ENCODE peak calls at places on chromosomes 4 and X, in eight cellular contexts. One of them, this sample, is unnamed.

GRCh38 chrX:19624754-19625153 is 109.4 kb upstream of the MAP3K15 start:
- DNase-seq in breast epithelium: no peak
- DNase-seq in cardiac muscle cell: no peak
- DNase-seq in RWPE2: no peak
- DNase-seq in psoas muscle: no peak
- DNase-seq in tibial artery: no peak
- DNase-seq in IMR-90: peak; percentile 15
- DNase-seq in heart right ventricle: no peak
- DNase-seq in this sample: no peak

GRCh38 chr4:85883180-85883579 is 408.2 kb downstream of the ARHGAP24 start:
- DNase-seq in breast epithelium: no peak
- DNase-seq in cardiac muscle cell: no peak
- DNase-seq in RWPE2: no peak
- DNase-seq in psoas muscle: no peak
- DNase-seq in tibial artery: no peak
- DNase-seq in IMR-90: no peak
- DNase-seq in heart right ventricle: no peak
- DNase-seq in this sample: no peak

GRCh38 chr4:704198-704891 is 1.3 kb upstream of the PCGF3 start:
- DNase-seq in breast epithelium: no peak
- DNase-seq in cardiac muscle cell: no peak
- DNase-seq in RWPE2: no peak
- DNase-seq in psoas muscle: no peak
- DNase-seq in tibial artery: no peak
- DNase-seq in IMR-90: no peak
- DNase-seq in heart right ventricle: no peak
- DNase-seq in this sample: no peak

GRCh38 chr4:105130945-105131344 is 15.7 kb upstream of the TET2 start:
- DNase-seq in breast epithelium: no peak
- DNase-seq in cardiac muscle cell: no peak
- DNase-seq in RWPE2: no peak
- DNase-seq in psoas muscle: no peak
- DNase-seq in tibial artery: no peak
- DNase-seq in IMR-90: no peak
- DNase-seq in heart right ventricle: no peak
- DNase-seq in this sample: no peak

GRCh38 chrX:101287402-101287801 is 3.7 kb downstream of the TAF7L start:
- DNase-seq in breast epithelium: no peak
- DNase-seq in cardiac muscle cell: peak; percentile 56
- DNase-seq in RWPE2: no peak
- DNase-seq in psoas muscle: no peak
- DNase-seq in tibial artery: no peak
- DNase-seq in IMR-90: peak; percentile 52
- DNase-seq in heart right ventricle: peak; percentile 4
- DNase-seq in this sample: no peak

GRCh38 chr4:102285831-102286230 is 59.5 kb downstream of the SLC39A8 start:
- DNase-seq in breast epithelium: no peak
- DNase-seq in cardiac muscle cell: no peak
- DNase-seq in RWPE2: no peak
- DNase-seq in psoas muscle: no peak
- DNase-seq in tibial artery: no peak
- DNase-seq in IMR-90: no peak
- DNase-seq in heart right ventricle: no peak
- DNase-seq in this sample: no peak

GRCh38 chr4:121801715-121802075 is 572 bp downstream of the EXOSC9 start:
- DNase-seq in breast epithelium: no peak
- DNase-seq in cardiac muscle cell: no peak
- DNase-seq in RWPE2: no peak
- DNase-seq in psoas muscle: no peak
- DNase-seq in tibial artery: no peak
- DNase-seq in IMR-90: no peak
- DNase-seq in heart right ventricle: no peak
- DNase-seq in this sample: no peak

GRCh38 chrX:10450229-10450958 is 170.0 kb downstream of the MID1 start:
- DNase-seq in breast epithelium: no peak
- DNase-seq in cardiac muscle cell: peak; percentile 81
- DNase-seq in RWPE2: no peak
- DNase-seq in psoas muscle: no peak
- DNase-seq in tibial artery: no peak
- DNase-seq in IMR-90: peak; percentile 82
- DNase-seq in heart right ventricle: no peak
- DNase-seq in this sample: no peak

GRCh38 chr4:107801766-107802211 is 22.9 kb upstream of the SGMS2 start:
- DNase-seq in breast epithelium: no peak
- DNase-seq in cardiac muscle cell: no peak
- DNase-seq in RWPE2: no peak
- DNase-seq in psoas muscle: no peak
- DNase-seq in tibial artery: no peak
- DNase-seq in IMR-90: peak; percentile 27
- DNase-seq in heart right ventricle: no peak
- DNase-seq in this sample: no peak

DNA sequence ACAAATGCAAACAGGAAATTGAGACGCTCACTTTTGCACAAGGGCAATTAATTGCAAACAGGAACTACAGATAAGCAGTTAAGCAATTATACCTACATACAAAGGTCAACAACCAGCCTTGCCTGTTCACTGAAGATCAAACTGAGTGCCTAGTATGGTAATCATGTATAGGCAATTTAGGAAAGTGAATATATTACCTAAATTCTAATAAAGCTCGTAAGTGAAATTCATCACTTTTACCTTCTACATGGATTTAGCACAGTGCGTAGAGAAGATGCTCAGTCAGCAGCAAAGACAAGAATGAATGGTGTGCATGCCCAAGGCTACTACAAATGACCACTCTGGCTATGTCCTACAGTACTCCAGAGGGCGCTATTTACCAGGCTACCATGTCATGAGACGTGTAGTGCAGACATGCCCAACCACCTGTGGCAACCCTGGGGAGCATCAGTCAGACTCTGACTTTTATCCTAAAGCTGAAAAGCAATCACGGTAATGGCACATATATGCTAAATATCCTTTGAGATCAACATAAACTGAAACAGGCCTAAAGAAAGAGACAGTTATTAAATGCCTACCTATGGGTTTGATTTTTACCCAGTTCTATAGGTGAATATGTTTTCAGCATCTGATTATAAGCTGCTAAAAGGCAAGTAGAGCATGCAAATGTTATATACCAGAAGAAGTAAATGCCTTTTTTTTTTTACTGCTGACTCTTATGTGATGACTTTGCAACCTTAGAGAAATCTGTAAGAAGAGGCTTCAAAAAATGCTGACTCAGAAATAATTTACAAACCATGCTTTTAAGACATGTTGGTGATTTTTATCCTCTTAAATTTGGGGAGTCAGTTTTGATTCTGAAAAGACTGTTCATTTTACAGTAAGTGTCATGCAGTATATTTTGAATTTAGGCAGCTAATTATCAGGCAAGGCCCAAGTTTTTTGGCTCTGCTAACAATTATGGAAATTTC is 178.0 kb downstream of the PPP3CA start:
- DNase-seq in breast epithelium: no peak
- DNase-seq in cardiac muscle cell: peak; percentile 80
- DNase-seq in RWPE2: no peak
- DNase-seq in psoas muscle: peak; percentile 24
- DNase-seq in tibial artery: no peak
- DNase-seq in IMR-90: peak; percentile 65
- DNase-seq in heart right ventricle: peak; percentile 72
- DNase-seq in this sample: no peak
- TF ChIP-seq CTCF in breast epithelium: no peak
- TF ChIP-seq CTCF in cardiac muscle cell: peak; percentile 81
- TF ChIP-seq CTCF in RWPE2: peak; percentile 51
- TF ChIP-seq CTCF in psoas muscle: peak; percentile 76
- TF ChIP-seq CTCF in tibial artery: peak; percentile 54
- TF ChIP-seq CTCF in IMR-90: peak; percentile 70
- TF ChIP-seq CTCF in heart right ventricle: peak; percentile 84
- TF ChIP-seq CTCF in this sample: peak; percentile 25

DNA sequence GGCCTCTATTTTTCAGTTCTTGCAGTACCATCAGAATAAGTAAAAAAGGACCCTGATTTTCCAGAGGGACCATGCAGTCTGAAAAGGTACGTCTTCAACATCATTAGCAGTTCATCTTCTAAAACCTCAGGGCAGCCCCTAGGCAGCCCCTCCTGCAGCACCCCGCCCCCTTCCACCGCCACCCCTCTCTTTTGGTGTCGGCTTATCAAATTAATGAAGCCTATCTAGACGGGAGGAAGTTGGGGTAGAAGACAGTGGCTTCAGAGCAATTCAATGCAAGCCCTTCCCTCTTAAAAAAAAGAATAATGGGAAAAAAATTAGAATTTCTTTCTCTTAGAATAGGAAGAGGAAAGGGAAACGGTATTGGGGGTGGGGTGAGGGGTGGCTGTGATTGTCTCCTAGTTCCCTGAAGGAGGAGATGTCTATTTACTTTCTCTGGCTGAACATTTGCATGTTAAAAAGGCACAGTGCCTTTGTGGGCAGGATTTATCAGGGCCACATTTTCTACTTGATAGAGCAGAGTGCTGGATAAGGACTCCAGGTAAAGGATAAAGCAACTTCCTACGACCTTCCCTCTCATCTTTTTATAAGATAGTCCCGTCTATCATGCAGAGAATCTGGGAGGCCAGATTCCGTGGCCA is 159.4 kb downstream of the MGST2 start:
- DNase-seq in breast epithelium: no peak
- DNase-seq in cardiac muscle cell: no peak
- DNase-seq in RWPE2: no peak
- DNase-seq in psoas muscle: no peak
- DNase-seq in tibial artery: no peak
- DNase-seq in IMR-90: no peak
- DNase-seq in heart right ventricle: peak; percentile 45
- DNase-seq in this sample: no peak
- H3K4me3 ChIP-seq in breast epithelium: no peak overlapping the region
- H3K4me3 ChIP-seq in cardiac muscle cell: no peak overlapping the region
- H3K4me3 ChIP-seq in RWPE2: no peak overlapping the region
- H3K4me3 ChIP-seq in psoas muscle: no peak overlapping the region
- H3K4me3 ChIP-seq in tibial artery: no peak overlapping the region
- H3K4me3 ChIP-seq in IMR-90: no peak overlapping the region
- H3K4me3 ChIP-seq in heart right ventricle: no peak overlapping the region
- H3K4me3 ChIP-seq in this sample: no peak overlapping the region

GRCh38 chr4:64305565-64306254 is 103.5 kb downstream of the TECRL start:
- DNase-seq in breast epithelium: no peak
- DNase-seq in cardiac muscle cell: no peak
- DNase-seq in RWPE2: no peak
- DNase-seq in psoas muscle: no peak
- DNase-seq in tibial artery: no peak
- DNase-seq in IMR-90: no peak
- DNase-seq in heart right ventricle: no peak
- DNase-seq in this sample: no peak
- H3K4me1 ChIP-seq in breast epithelium: no peaks in the 10 kb centered on the region
- H3K4me1 ChIP-seq in cardiac muscle cell: no peaks in the 10 kb centered on the region
- H3K4me1 ChIP-seq in RWPE2: no peaks in the 10 kb centered on the region
- H3K4me1 ChIP-seq in psoas muscle: no peaks in the 10 kb centered on the region
- H3K4me1 ChIP-seq in tibial artery: no peaks in the 10 kb centered on the region
- H3K4me1 ChIP-seq in IMR-90: no peaks in the 10 kb centered on the region
- H3K4me1 ChIP-seq in heart right ventricle: no peaks in the 10 kb centered on the region
- H3K4me1 ChIP-seq in this sample: no peaks in the 10 kb centered on the region

GRCh38 chr4:2799971-2800690 is 7.2 kb downstream of the SH3BP2 start:
- DNase-seq in breast epithelium: no peak
- DNase-seq in cardiac muscle cell: no peak
- DNase-seq in RWPE2: peak; percentile 65
- DNase-seq in psoas muscle: peak; percentile 16
- DNase-seq in tibial artery: peak; percentile 66
- DNase-seq in IMR-90: no peak
- DNase-seq in heart right ventricle: no peak
- DNase-seq in this sample: no peak
- TF ChIP-seq CTCF in breast epithelium: no peak
- TF ChIP-seq CTCF in cardiac muscle cell: no peak
- TF ChIP-seq CTCF in RWPE2: no peak
- TF ChIP-seq CTCF in psoas muscle: no peak
- TF ChIP-seq CTCF in tibial artery: no peak
- TF ChIP-seq CTCF in IMR-90: no peak
- TF ChIP-seq CTCF in heart right ventricle: peak; percentile 12
- TF ChIP-seq CTCF in this sample: no peak

GRCh38 chr4:25843340-25844097 is 19.3 kb downstream of the SEL1L3 start:
- DNase-seq in breast epithelium: no peak
- DNase-seq in cardiac muscle cell: no peak
- DNase-seq in RWPE2: no peak
- DNase-seq in psoas muscle: no peak
- DNase-seq in tibial artery: no peak
- DNase-seq in IMR-90: no peak
- DNase-seq in heart right ventricle: peak; percentile 23
- DNase-seq in this sample: no peak
- H3K4me3 ChIP-seq in breast epithelium: peak overlapping the region; percentile 13
- H3K4me3 ChIP-seq in cardiac muscle cell: no peak overlapping the region
- H3K4me3 ChIP-seq in RWPE2: no peak overlapping the region
- H3K4me3 ChIP-seq in psoas muscle: peak overlapping the region; percentile 38
- H3K4me3 ChIP-seq in tibial artery: no peak overlapping the region
- H3K4me3 ChIP-seq in IMR-90: no peak overlapping the region
- H3K4me3 ChIP-seq in heart right ventricle: peak overlapping the region; percentile 34
- H3K4me3 ChIP-seq in this sample: no peak overlapping the region

GRCh38 chr4:87042221-87042620 is 107.4 kb downstream of the AFF1 start:
- DNase-seq in breast epithelium: no peak
- DNase-seq in cardiac muscle cell: no peak
- DNase-seq in RWPE2: no peak
- DNase-seq in psoas muscle: no peak
- DNase-seq in tibial artery: no peak
- DNase-seq in IMR-90: no peak
- DNase-seq in heart right ventricle: no peak
- DNase-seq in this sample: no peak

GRCh38 chr4:87044511-87045369 is 109.9 kb downstream of the AFF1 start:
- DNase-seq in breast epithelium: no peak
- DNase-seq in cardiac muscle cell: no peak
- DNase-seq in RWPE2: no peak
- DNase-seq in psoas muscle: no peak
- DNase-seq in tibial artery: no peak
- DNase-seq in IMR-90: no peak
- DNase-seq in heart right ventricle: peak; percentile 61
- DNase-seq in this sample: no peak

GRCh38 chr4:87045659-87046058 is 110.8 kb downstream of the AFF1 start:
- DNase-seq in breast epithelium: no peak
- DNase-seq in cardiac muscle cell: no peak
- DNase-seq in RWPE2: no peak
- DNase-seq in psoas muscle: no peak
- DNase-seq in tibial artery: no peak
- DNase-seq in IMR-90: no peak
- DNase-seq in heart right ventricle: no peak
- DNase-seq in this sample: no peak

GRCh38 chr4:87041142-87041541 is 106.3 kb downstream of the AFF1 start:
- DNase-seq in breast epithelium: no peak
- DNase-seq in cardiac muscle cell: peak; percentile 76
- DNase-seq in RWPE2: no peak
- DNase-seq in psoas muscle: peak; percentile 40
- DNase-seq in tibial artery: no peak
- DNase-seq in IMR-90: peak; percentile 52
- DNase-seq in heart right ventricle: no peak
- DNase-seq in this sample: no peak

GRCh38 chr4:87042986-87043820 is 108.4 kb downstream of the AFF1 start:
- DNase-seq in breast epithelium: no peak
- DNase-seq in cardiac muscle cell: no peak
- DNase-seq in RWPE2: no peak
- DNase-seq in psoas muscle: no peak
- DNase-seq in tibial artery: no peak
- DNase-seq in IMR-90: no peak
- DNase-seq in heart right ventricle: no peak
- DNase-seq in this sample: no peak
- H3K4me1 ChIP-seq in breast epithelium: no peaks in the 10 kb centered on the region
- H3K4me1 ChIP-seq in cardiac muscle cell: peaks cover 48% of the 10 kb centered on the region
- H3K4me1 ChIP-seq in RWPE2: peaks cover 10% of the 10 kb centered on the region
- H3K4me1 ChIP-seq in psoas muscle: peaks cover 84% of the 10 kb centered on the region
- H3K4me1 ChIP-seq in tibial artery: no peaks in the 10 kb centered on the region
- H3K4me1 ChIP-seq in IMR-90: peaks cover 11% of the 10 kb centered on the region
- H3K4me1 ChIP-seq in heart right ventricle: peaks cover 74% of the 10 kb centered on the region
- H3K4me1 ChIP-seq in this sample: peaks cover 49% of the 10 kb centered on the region

GRCh38 chr4:61079976-61080375 is 120.2 kb upstream of the ADGRL3 start:
- DNase-seq in breast epithelium: no peak
- DNase-seq in cardiac muscle cell: no peak
- DNase-seq in RWPE2: no peak
- DNase-seq in psoas muscle: no peak
- DNase-seq in tibial artery: no peak
- DNase-seq in IMR-90: no peak
- DNase-seq in heart right ventricle: no peak
- DNase-seq in this sample: no peak

GRCh38 chr4:61079427-61079826 is 120.7 kb upstream of the ADGRL3 start:
- DNase-seq in breast epithelium: no peak
- DNase-seq in cardiac muscle cell: no peak
- DNase-seq in RWPE2: no peak
- DNase-seq in psoas muscle: no peak
- DNase-seq in tibial artery: no peak
- DNase-seq in IMR-90: no peak
- DNase-seq in heart right ventricle: no peak
- DNase-seq in this sample: no peak
- TF ChIP-seq CTCF in breast epithelium: no peak
- TF ChIP-seq CTCF in cardiac muscle cell: no peak
- TF ChIP-seq CTCF in RWPE2: no peak
- TF ChIP-seq CTCF in psoas muscle: no peak
- TF ChIP-seq CTCF in tibial artery: no peak
- TF ChIP-seq CTCF in IMR-90: no peak
- TF ChIP-seq CTCF in heart right ventricle: no peak
- TF ChIP-seq CTCF in this sample: no peak

This sample was measured in ascending aorta.